ENCODE peak calls at places on chromosomes 3 and 15, in seven cellular contexts. Y is psoas muscle, W is thoracic aorta, Q is pancreas, S is aorta, E is IMR-90, M is Karpas-422. V is an unnamed sample.
A peak's percentile ranks its signal among the peaks of the same experiment; 100 is the strongest.

GRCh38 chr3:128726691-128727031 is 678 bp downstream of the RAB7A start:
- DNase-seq in W (peak; percentile 25), Y (peak; percentile 72), E (peak; percentile 87), M (peak; percentile 56), Q (peak; percentile 26), S (peak; percentile 90), V (peak; percentile 87)

GRCh38 chr3:44326035-44326434 is 12.5 kb upstream of the TCAIM start:
- DNase-seq in W (no peak), Y (no peak), Q (no peak), E (peak; percentile 55), S (no peak), M (no peak), V (no peak)

GRCh38 chr3:120568624-120569023 is 27.5 kb upstream of the NDUFB4 start:
- DNase-seq in S (no peak), W (no peak), Y (no peak), Q (no peak), E (peak; percentile 36), M (no peak), V (no peak)

GRCh38 chr3:146085678-146086077 is 75.3 kb downstream of the PLOD2 start:
- DNase-seq in E (no peak), Y (no peak), S (no peak), M (no peak), Q (no peak), W (no peak), V (no peak)

GRCh38 chr15:39976291-39977274 is 42.7 kb downstream of the EIF2AK4 start:
- DNase-seq in W (peak; percentile 3), Y (peak; percentile 76), Q (peak; percentile 33), S (peak; percentile 89), E (peak; percentile 52), M (no peak), V (peak; percentile 51)

GRCh38 chr3:159417761-159418160 is 570.9 kb upstream of the IL12A start:
- DNase-seq in S (no peak), W (no peak), M (no peak), Q (no peak), Y (no peak), E (no peak), V (no peak)

GRCh38 chr3:49701388-49702077 is 12.2 kb downstream of the RNF123 start:
- DNase-seq in M (peak; percentile 65), E (no peak), Q (no peak), S (no peak), Y (no peak), W (no peak), V (no peak)

GRCh38 chr3:126130081-126130855 is 46.3 kb upstream of the SLC41A3 start:
- DNase-seq in E (no peak), Y (peak; percentile 48), S (peak; percentile 57), M (no peak), Q (no peak), W (no peak), V (peak; percentile 10)

DNA sequence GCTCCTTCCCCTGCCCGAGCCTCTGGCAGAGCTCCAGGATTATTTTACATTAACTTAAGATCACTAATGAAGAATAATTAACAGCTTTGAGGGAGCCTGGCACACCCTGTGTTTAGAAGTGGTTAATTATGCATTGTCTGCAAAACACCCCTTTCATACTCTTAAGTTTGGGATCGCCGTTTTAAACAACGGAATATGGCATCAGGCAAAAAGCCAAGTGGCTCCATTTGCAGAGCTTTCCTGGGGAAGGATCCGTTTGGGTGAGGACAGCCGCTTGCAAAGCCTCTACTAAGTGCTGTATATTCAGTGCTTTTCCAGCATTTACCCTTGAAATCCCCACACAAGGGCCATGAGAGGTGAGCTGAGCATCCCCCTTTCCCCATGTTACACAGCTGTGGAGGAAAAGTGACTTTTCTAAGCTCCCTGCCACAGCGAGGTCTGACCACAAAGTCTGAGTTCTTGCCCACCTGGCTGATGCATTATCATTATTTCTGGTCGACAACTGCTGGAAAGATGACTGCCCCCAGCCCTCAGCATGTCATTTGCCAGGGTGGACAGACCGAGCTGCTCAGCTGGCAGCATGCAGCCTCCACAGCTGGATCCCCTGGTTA is 33.8 kb downstream of the IQSEC1 start:
- DNase-seq in E (no peak), W (no peak), S (no peak), Q (no peak), M (no peak), Y (no peak), V (no peak)
- H3K4me1 ChIP-seq in E (no peaks in the 10 kb centered on the region), W (no peaks in the 10 kb centered on the region), S (no peaks in the 10 kb centered on the region), Q (no peaks in the 10 kb centered on the region), M (no peaks in the 10 kb centered on the region), Y (no peaks in the 10 kb centered on the region), V (no peaks in the 10 kb centered on the region)

GRCh38 chr15:64911317-64912186 is at the start of gene ANKDD1A:
- DNase-seq in Q (peak; percentile 55), Y (peak; percentile 73), W (peak; percentile 14), M (no peak), S (peak; percentile 92), E (peak; percentile 27), V (peak; percentile 23)
- H3K27me3 ChIP-seq in Q (no peaks in the 10 kb centered on the region), Y (peaks cover 25% of the 10 kb centered on the region), W (no peaks in the 10 kb centered on the region), M (no peaks in the 10 kb centered on the region), S (no peaks in the 10 kb centered on the region), E (no peaks in the 10 kb centered on the region), V (peaks cover 23% of the 10 kb centered on the region)

DNA sequence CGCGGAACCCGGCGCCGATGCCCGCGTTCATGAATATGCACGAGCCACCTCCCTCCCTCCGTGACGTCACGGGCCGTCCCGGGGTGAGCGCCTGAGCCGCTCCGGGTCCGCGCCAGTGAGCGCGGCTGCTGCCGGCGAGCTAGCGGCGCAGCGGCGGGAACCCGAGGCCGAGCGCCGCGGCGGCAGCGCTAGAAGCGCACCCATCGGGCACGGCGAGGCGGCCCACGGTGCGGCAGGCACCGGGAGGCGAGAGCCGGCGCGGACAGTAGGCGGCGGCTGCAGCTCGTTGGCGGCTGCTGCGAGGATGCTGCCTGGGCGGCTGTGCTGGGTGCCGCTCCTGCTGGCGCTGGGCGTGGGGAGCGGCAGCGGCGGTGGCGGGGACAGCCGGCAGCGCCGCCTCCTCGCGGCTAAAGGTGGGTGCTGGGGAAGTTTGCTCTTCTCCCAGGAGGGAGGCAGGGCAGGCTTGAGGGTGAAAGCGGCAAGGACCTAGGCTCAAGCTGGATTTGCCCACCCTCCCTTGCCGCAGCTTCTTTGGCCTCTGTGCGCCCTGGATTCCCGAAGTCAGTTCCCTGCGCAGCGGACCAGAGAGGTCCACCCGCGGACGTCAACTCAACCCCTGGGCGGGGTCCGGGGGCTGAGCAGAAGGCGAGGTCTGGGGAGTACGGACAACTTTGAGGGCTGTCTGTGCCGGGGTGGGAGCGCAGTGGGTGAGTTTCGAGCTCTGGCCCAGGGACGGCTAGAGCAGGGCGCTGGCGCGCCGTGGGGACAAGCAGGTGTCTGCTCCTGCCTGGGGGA is at the start of gene CLSTN2:
- DNase-seq in Y (peak; percentile 86), W (no peak), Q (peak; percentile 56), S (peak; percentile 91), M (peak; percentile 69), E (no peak), V (peak; percentile 19)
- H3K4me3 ChIP-seq in Y (peak within 1 kb of the TSS; percentile 63), W (peak within 1 kb of the TSS; percentile 72), Q (peak within 1 kb of the TSS; percentile 62), S (peak within 1 kb of the TSS; percentile 23), M (peak within 1 kb of the TSS; percentile 57), E (peak within 1 kb of the TSS; percentile 34), V (peak within 1 kb of the TSS; percentile 59)

DNA sequence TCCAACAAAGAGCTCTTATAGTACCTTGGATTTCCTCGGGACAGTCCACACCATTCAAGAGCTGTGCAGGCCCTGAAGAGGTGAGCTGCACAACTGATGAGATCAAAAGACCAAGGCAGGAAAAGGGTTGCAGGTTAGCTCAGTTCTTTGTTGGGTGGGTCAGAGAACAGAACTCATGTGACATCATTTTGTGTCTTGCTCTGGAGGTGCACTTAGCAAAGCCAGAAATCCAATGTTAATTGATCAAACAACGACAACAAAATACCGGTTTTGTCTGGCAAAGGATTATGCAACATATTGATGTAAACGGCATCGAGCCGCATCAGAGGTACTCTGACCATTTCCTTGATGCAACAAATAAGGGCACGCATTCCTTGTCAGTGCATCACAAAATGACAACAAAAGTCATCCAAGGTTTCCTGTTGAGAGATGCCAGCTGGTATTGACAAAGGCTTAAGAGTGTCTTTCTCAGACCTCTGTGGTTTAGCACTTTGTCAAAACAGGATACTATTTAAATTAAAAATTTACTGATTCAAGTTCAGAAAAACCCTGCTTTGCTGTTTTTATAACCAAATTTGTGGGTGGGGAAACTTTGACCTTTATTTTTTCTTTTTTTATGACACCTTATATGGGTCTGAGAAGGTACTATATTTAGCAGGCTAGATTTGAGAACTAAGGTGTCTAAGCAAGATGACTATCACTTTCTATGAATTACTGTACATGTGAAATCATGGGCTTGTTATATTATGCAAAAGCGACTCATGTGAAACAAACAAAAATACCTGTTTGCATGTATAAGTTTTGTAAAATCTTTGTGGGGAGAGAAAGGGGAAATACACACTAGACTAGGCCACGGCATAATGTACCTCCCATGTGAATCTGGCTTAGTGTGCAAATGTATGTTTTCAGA is 496.2 kb downstream of the FOXP1 start:
- DNase-seq in Y (no peak), W (no peak), S (no peak), Q (no peak), M (peak; percentile 56), E (peak; percentile 51), V (no peak)
- H3K4me1 ChIP-seq in Y (no peaks in the 10 kb centered on the region), W (peaks cover 55% of the 10 kb centered on the region), S (peaks cover 11% of the 10 kb centered on the region), Q (no peaks in the 10 kb centered on the region), M (peaks cover 84% of the 10 kb centered on the region), E (peaks cover 16% of the 10 kb centered on the region), V (no peaks in the 10 kb centered on the region)

DNA sequence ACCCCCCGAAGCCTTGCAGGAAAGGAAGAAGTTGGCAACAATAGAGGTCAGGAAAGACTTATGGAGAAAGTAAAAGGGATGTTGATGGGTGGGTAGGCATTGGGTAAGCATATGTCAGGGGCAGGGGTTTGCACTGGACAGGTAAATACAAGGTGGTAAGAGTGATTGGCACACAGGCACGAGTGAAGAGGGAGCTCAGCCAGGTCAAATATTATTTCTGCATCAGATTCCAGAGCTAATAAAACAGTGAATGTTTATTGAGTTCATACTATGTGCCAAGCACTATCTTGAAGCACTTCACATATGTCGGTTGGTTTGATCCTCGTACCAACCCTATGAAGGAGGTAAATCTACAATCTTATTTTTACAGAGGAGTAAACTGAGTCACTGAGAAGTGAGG is 6.6 kb downstream of the CLSTN2 start:
- DNase-seq in S (no peak), W (no peak), M (no peak), E (no peak), Y (no peak), Q (no peak), V (no peak)
- H3K27me3 ChIP-seq in S (no peaks in the 10 kb centered on the region), W (no peaks in the 10 kb centered on the region), M (no peaks in the 10 kb centered on the region), E (no peaks in the 10 kb centered on the region), Y (peaks cover 17% of the 10 kb centered on the region), Q (no peaks in the 10 kb centered on the region), V (no peaks in the 10 kb centered on the region)